ENCODE peak calls at places on chromosomes 5 and 9, in four cellular contexts. One of them, this sample, is unnamed.

GRCh38 chr5:35963381-35963843 is 25.0 kb upstream of the CAPSL start:
- DNase-seq in left lung: no peak
- DNase-seq in IMR-90: peak; percentile 20
- DNase-seq in nephron progenitor cell: peak; percentile 17
- DNase-seq in this sample: no peak

GRCh38 chr5:5589146-5589826 is 166.8 kb downstream of the ICE1 start:
- DNase-seq in left lung: no peak
- DNase-seq in IMR-90: no peak
- DNase-seq in nephron progenitor cell: no peak
- DNase-seq in this sample: no peak

GRCh38 chr5:78473747-78474146 is 113.3 kb downstream of the SCAMP1 start:
- DNase-seq in left lung: no peak
- DNase-seq in IMR-90: no peak
- DNase-seq in nephron progenitor cell: no peak
- DNase-seq in this sample: no peak

GRCh38 chr5:135535820-135536801 is at the start of gene NEUROG1:
- DNase-seq in left lung: no peak
- DNase-seq in IMR-90: no peak
- DNase-seq in nephron progenitor cell: peak; percentile 74
- DNase-seq in this sample: no peak

GRCh38 chr5:79956173-79956670 is 34.8 kb downstream of the MTX3 start:
- DNase-seq in left lung: no peak
- DNase-seq in IMR-90: peak; percentile 44
- DNase-seq in nephron progenitor cell: no peak
- DNase-seq in this sample: no peak

GRCh38 chr5:52915176-52915875 is 73.8 kb upstream of the ITGA2 start:
- DNase-seq in left lung: no peak
- DNase-seq in IMR-90: peak; percentile 75
- DNase-seq in nephron progenitor cell: peak; percentile 51
- DNase-seq in this sample: no peak

GRCh38 chr5:173018352-173018751 is 34.8 kb downstream of the ATP6V0E1 start:
- DNase-seq in left lung: no peak
- DNase-seq in IMR-90: no peak
- DNase-seq in nephron progenitor cell: no peak
- DNase-seq in this sample: no peak

GRCh38 chr9:3879731-3880493 is 354.1 kb upstream of the RFX3 start:
- DNase-seq in left lung: no peak
- DNase-seq in IMR-90: no peak
- DNase-seq in nephron progenitor cell: no peak
- DNase-seq in this sample: no peak

GRCh38 chr5:11715797-11716196 is 188.4 kb downstream of the CTNND2 start:
- DNase-seq in left lung: no peak
- DNase-seq in IMR-90: no peak
- DNase-seq in nephron progenitor cell: no peak
- DNase-seq in this sample: no peak

GRCh38 chr5:11724947-11725346 is 179.3 kb downstream of the CTNND2 start:
- DNase-seq in left lung: no peak
- DNase-seq in IMR-90: no peak
- DNase-seq in nephron progenitor cell: peak; percentile 12
- DNase-seq in this sample: no peak

GRCh38 chr5:11719888-11720481 is 184.3 kb downstream of the CTNND2 start:
- DNase-seq in left lung: no peak
- DNase-seq in IMR-90: no peak
- DNase-seq in nephron progenitor cell: peak; percentile 67
- DNase-seq in this sample: no peak
- TF ChIP-seq CTCF in left lung: no peak
- TF ChIP-seq CTCF in IMR-90: no peak
- TF ChIP-seq CTCF in nephron progenitor cell: peak; percentile 48
- TF ChIP-seq CTCF in this sample: no peak

DNA sequence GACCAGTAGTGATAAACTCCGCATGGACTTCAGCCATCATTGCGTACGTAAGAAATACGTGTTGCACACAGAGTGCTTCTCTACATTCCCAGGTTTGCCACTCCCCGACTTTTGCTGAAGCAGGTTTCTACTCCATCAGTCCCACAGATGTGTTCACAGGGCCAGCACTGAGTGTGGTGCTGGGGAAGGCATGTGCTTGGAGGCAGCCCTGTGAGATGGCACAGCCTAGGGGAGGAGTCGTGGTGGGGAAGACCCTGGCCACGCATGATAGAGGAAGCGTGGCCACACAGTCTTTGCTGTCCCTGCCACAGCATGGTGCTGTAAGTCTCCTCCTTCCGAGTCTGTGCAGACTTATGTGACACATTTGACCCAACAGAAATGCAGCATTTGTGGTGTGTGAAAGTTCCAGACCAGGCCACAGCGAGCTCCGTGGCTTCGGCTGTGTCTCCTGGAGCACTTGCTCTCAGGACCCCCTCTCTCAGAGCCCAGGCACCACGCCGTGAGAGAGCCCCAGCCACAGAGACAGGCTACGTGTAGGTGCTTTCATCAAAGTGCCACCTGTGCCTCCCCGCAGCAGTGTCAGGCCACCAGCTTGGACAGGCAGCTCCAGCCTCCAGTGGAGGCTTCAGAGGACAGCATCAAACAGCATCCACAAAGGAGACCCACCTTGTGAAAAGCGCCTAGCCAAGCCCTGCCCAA is 197.8 kb downstream of the AUH start:
- DNase-seq in left lung: no peak
- DNase-seq in IMR-90: no peak
- DNase-seq in nephron progenitor cell: no peak
- DNase-seq in this sample: peak; percentile 45
- TF ChIP-seq CTCF in left lung: no peak
- TF ChIP-seq CTCF in IMR-90: no peak
- TF ChIP-seq CTCF in nephron progenitor cell: no peak
- TF ChIP-seq CTCF in this sample: no peak

DNA sequence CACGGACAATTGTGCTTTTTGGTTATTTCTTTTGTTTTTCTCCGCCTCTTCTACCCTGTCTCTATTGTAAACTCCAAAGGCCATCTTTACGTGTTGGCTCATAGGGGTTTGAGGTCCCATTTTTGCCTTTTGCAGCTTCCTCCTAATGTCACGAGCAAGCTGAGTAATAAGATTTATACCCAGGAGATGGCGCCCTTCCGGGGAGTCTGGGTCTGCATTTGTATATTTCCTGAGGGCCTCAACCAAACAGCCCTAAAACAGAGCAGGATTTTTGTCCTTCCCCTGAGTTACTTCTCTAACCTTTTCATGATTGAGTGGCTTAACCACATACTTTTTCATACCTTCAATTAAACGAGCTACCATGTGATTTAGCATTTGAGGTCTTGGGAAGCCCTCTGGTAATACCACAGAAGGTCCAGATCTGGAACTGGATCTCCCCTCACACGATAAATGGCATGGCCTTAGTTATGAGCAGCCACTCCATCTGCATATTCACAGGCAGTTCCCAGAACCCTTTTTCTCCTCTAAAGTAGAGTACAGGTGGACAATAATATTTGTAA is 11.2 kb upstream of the CFAP95 start:
- DNase-seq in left lung: no peak
- DNase-seq in IMR-90: peak; percentile 21
- DNase-seq in nephron progenitor cell: no peak
- DNase-seq in this sample: no peak
- TF ChIP-seq CTCF in left lung: no peak
- TF ChIP-seq CTCF in IMR-90: peak; percentile 50
- TF ChIP-seq CTCF in nephron progenitor cell: no peak
- TF ChIP-seq CTCF in this sample: no peak

DNA sequence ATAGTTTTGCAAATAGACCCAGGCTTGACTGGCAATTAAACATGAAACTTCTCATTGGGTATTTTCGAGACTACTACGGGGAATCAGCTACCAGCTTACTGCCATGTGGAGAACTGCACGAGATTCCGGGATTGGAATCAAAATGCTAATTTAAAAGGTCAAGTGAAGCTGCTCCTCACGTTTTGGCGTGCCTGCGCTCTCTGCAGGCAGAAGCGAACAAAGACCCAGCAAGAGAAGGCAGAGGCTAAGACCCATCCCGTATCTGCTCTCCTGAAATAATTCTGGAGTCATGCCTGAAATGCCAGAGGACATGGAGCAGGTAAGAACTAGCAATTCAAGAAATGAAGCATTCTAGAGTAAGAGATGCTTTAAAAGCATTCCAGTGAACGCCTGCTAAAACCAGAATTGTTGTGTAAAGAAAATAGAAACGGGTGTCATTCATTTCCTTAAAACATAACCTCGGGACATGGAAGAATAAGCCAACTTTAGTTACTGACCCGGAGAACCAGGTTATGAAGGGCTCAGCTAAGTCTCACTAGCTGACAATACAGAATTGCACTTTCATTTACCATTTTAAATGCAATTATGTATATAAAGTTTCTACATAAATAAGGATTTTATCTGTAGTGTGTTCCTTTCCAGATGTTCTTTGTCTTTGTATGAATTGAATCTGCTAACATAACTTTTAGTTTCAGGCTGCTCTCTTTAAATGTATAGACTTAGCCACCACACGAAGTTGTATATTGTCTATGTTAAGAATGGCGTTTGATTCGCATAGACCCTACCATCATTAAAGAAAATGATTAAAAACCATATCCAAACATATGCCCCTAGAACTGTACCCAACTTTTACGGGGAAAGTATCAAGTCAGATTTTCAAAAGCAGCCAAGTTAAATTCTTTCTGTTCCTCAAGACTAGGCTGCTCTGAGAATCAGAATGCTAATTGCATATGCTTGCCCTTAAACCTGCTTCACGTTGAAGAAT is 2.0 kb upstream of the MAT2B start:
- DNase-seq in left lung: peak; percentile 78
- DNase-seq in IMR-90: peak; percentile 82
- DNase-seq in nephron progenitor cell: peak; percentile 40
- DNase-seq in this sample: no peak
- TF ChIP-seq CTCF in left lung: no peak
- TF ChIP-seq CTCF in IMR-90: peak; percentile 43
- TF ChIP-seq CTCF in nephron progenitor cell: no peak
- TF ChIP-seq CTCF in this sample: no peak

DNA sequence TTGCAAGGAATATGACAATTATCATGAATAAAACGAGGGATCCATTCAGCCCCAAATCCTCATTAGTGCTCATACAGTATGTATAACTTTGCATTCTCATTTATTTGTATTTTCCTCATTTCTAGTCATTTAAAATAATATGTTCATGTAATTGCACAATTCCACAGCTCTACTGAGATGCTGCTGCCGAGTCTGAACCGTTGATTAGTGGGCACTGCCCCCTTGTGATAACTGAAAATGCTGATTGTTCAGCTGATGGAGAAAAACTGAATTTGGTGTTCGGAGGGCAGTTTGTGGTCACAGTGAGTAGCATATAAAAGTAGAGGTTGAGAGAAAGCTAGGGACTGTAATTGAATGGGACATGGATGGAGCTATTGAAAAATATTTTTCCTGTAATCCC is 12.2 kb upstream of the GPR151 start:
- DNase-seq in left lung: no peak
- DNase-seq in IMR-90: no peak
- DNase-seq in nephron progenitor cell: no peak
- DNase-seq in this sample: no peak
- TF ChIP-seq CTCF in left lung: no peak
- TF ChIP-seq CTCF in IMR-90: no peak
- TF ChIP-seq CTCF in nephron progenitor cell: no peak
- TF ChIP-seq CTCF in this sample: no peak